ENCODE peak calls at places on chromosome 19, in four cellular contexts. One of them, this sample, is unnamed.

GRCh38 chr19:47309608-47310007 is at the start of gene C5AR1:
- DNase-seq in SK-MEL-5: no peak
- DNase-seq in body of pancreas: no peak
- DNase-seq in fibroblast of mammary gland: no peak
- DNase-seq in this sample: no peak

GRCh38 chr19:7191946-7192691 is 102.1 kb downstream of the INSR start:
- DNase-seq in SK-MEL-5: peak
- DNase-seq in body of pancreas: no peak
- DNase-seq in fibroblast of mammary gland: peak
- DNase-seq in this sample: no peak

GRCh38 chr19:8421484-8422461 is 8.7 kb downstream of the MARCHF2 start:
- DNase-seq in SK-MEL-5: no peak
- DNase-seq in body of pancreas: peak
- DNase-seq in fibroblast of mammary gland: no peak
- DNase-seq in this sample: no peak

GRCh38 chr19:11699931-11700794 is 38.6 kb downstream of the ZNF823 start:
- DNase-seq in SK-MEL-5: peak
- DNase-seq in body of pancreas: no peak
- DNase-seq in fibroblast of mammary gland: peak
- DNase-seq in this sample: peak

GRCh38 chr19:18852634-18853033 is 20.9 kb downstream of the UPF1 start:
- DNase-seq in SK-MEL-5: no peak
- DNase-seq in body of pancreas: no peak
- DNase-seq in fibroblast of mammary gland: no peak
- DNase-seq in this sample: no peak

GRCh38 chr19:461664-462551 is 1.1 kb upstream of the SHC2 start:
- DNase-seq in SK-MEL-5: no peak
- DNase-seq in body of pancreas: peak
- DNase-seq in fibroblast of mammary gland: no peak
- DNase-seq in this sample: no peak

GRCh38 chr19:40507892-40508291 is 41.1 kb downstream of the SPTBN4 start:
- DNase-seq in SK-MEL-5: no peak
- DNase-seq in body of pancreas: no peak
- DNase-seq in fibroblast of mammary gland: no peak
- DNase-seq in this sample: no peak

GRCh38 chr19:4909172-4909896 is at the start of gene UHRF1:
- DNase-seq in SK-MEL-5: peak
- DNase-seq in body of pancreas: no peak
- DNase-seq in fibroblast of mammary gland: no peak
- DNase-seq in this sample: no peak

GRCh38 chr19:14005381-14006084 is 587 bp downstream of the RFX1 start:
- DNase-seq in SK-MEL-5: peak
- DNase-seq in body of pancreas: peak
- DNase-seq in fibroblast of mammary gland: peak
- DNase-seq in this sample: peak

GRCh38 chr19:55304279-55304978 is 20.6 kb downstream of the BRSK1 start:
- DNase-seq in SK-MEL-5: peak
- DNase-seq in body of pancreas: peak
- DNase-seq in fibroblast of mammary gland: peak
- DNase-seq in this sample: no peak

GRCh38 chr19:34351382-34351802 is 13.6 kb upstream of the GPI start:
- DNase-seq in SK-MEL-5: no peak
- DNase-seq in body of pancreas: peak
- DNase-seq in fibroblast of mammary gland: no peak
- DNase-seq in this sample: no peak

GRCh38 chr19:17052439-17052838 is 22.8 kb downstream of the HAUS8 start:
- DNase-seq in SK-MEL-5: peak
- DNase-seq in body of pancreas: peak
- DNase-seq in fibroblast of mammary gland: peak
- DNase-seq in this sample: peak

GRCh38 chr19:21586341-21587116 is 81.1 kb downstream of the ZNF429 start:
- DNase-seq in SK-MEL-5: no peak
- DNase-seq in body of pancreas: peak
- DNase-seq in fibroblast of mammary gland: no peak
- DNase-seq in this sample: no peak

GRCh38 chr19:33796164-33797100 is at the start of gene KCTD15:
- DNase-seq in SK-MEL-5: peak
- DNase-seq in body of pancreas: peak
- DNase-seq in fibroblast of mammary gland: no peak
- DNase-seq in this sample: peak

GRCh38 chr19:30064776-30065494 is 122.9 kb downstream of the URI1 start:
- DNase-seq in SK-MEL-5: no peak
- DNase-seq in body of pancreas: no peak
- DNase-seq in fibroblast of mammary gland: no peak
- DNase-seq in this sample: no peak

GRCh38 chr19:42214810-42215209 is 2.7 kb downstream of the DEDD2 start:
- DNase-seq in SK-MEL-5: no peak
- DNase-seq in body of pancreas: no peak
- DNase-seq in fibroblast of mammary gland: no peak
- DNase-seq in this sample: no peak

GRCh38 chr19:41205995-41206394 is 13.0 kb downstream of the CYP2S1 start:
- DNase-seq in SK-MEL-5: no peak
- DNase-seq in body of pancreas: no peak
- DNase-seq in fibroblast of mammary gland: peak
- DNase-seq in this sample: no peak

GRCh38 chr19:33453207-33453736 is 68.3 kb downstream of the PEPD start:
- DNase-seq in SK-MEL-5: no peak
- DNase-seq in body of pancreas: no peak
- DNase-seq in fibroblast of mammary gland: no peak
- DNase-seq in this sample: no peak

GRCh38 chr19:29514525-29515232 is 11.1 kb upstream of the VSTM2B start:
- DNase-seq in SK-MEL-5: no peak
- DNase-seq in body of pancreas: no peak
- DNase-seq in fibroblast of mammary gland: no peak
- DNase-seq in this sample: no peak

GRCh38 chr19:29329460-29330134 is 116.6 kb upstream of the UQCRFS1 start:
- DNase-seq in SK-MEL-5: peak
- DNase-seq in body of pancreas: no peak
- DNase-seq in fibroblast of mammary gland: no peak
- DNase-seq in this sample: no peak

GRCh38 chr19:47573076-47574026 is at the start of gene ZNF541:
- DNase-seq in SK-MEL-5: no peak
- DNase-seq in body of pancreas: peak
- DNase-seq in fibroblast of mammary gland: peak
- DNase-seq in this sample: peak

GRCh38 chr19:31348416-31349159 is 648 bp downstream of the TSHZ3 start:
- DNase-seq in SK-MEL-5: no peak
- DNase-seq in body of pancreas: peak
- DNase-seq in fibroblast of mammary gland: no peak
- DNase-seq in this sample: peak

GRCh38 chr19:49331616-49332055 is 3.6 kb upstream of the CD37 start:
- DNase-seq in SK-MEL-5: peak
- DNase-seq in body of pancreas: peak
- DNase-seq in fibroblast of mammary gland: peak
- DNase-seq in this sample: peak

This sample was measured in fibroblast of pulmonary artery.